ENCODE peak calls at places on chromosomes 3 and 15, in eight cellular contexts. D, M, L, S, R, V, O and F are unnamed samples. For H3K4me1 and H3K27me3, the result is how much of the 10 kb centered on the place peaks cover.

GRCh38 chr3:47283193-47283537 is 421 bp downstream of the KLHL18 start:
- DNase-seq in D (peak), M (peak), L (peak), S (no peak), R (no peak), V (peak), O (no peak), F (peak)

GRCh38 chr3:124950026-124950425 is 15.5 kb upstream of the MUC13 start:
- DNase-seq in D (no peak), M (no peak), L (no peak), S (no peak), R (no peak), V (no peak), O (no peak), F (no peak)

GRCh38 chr15:72502220-72502809 is 28.2 kb downstream of the ARIH1 start:
- DNase-seq in D (no peak), M (no peak), L (no peak), S (no peak), R (no peak), V (no peak), O (no peak), F (no peak)

GRCh38 chr3:183895296-183895695 is 10.6 kb upstream of the PARL start:
- DNase-seq in D (no peak), M (no peak), L (no peak), S (no peak), R (no peak), V (peak), O (peak), F (peak)

GRCh38 chr3:40230382-40230781 is 79.1 kb upstream of the EIF1B start:
- DNase-seq in D (no peak), M (no peak), L (no peak), S (no peak), R (no peak), V (no peak), O (no peak), F (no peak)

GRCh38 chr15:87863152-87863551 is 393.4 kb downstream of the NTRK3 start:
- DNase-seq in D (no peak), M (no peak), L (no peak), S (no peak), R (no peak), V (no peak), O (no peak), F (no peak)

GRCh38 chr3:174936590-174936989 is 77.5 kb downstream of the NAALADL2 start:
- DNase-seq in D (no peak), M (no peak), L (no peak), S (no peak), R (no peak), V (no peak), O (no peak), F (no peak)

GRCh38 chr3:87127286-87127685 is 99.8 kb upstream of the CHMP2B start:
- DNase-seq in D (no peak), M (no peak), L (no peak), S (no peak), R (no peak), V (no peak), O (no peak), F (no peak)

GRCh38 chr15:49723981-49724380 is 103.1 kb downstream of the DTWD1 start:
- DNase-seq in D (no peak), M (no peak), L (no peak), S (no peak), R (no peak), V (no peak), O (no peak), F (no peak)

GRCh38 chr3:113211370-113212154 is at the start of gene BOC:
- DNase-seq in D (peak), M (no peak), L (no peak), S (peak), R (no peak), V (peak), O (no peak), F (no peak)

GRCh38 chr15:89809093-89809786 is 5.4 kb downstream of the ANPEP start:
- DNase-seq in D (no peak), M (no peak), L (peak), S (no peak), R (no peak), V (peak), O (no peak), F (no peak)

GRCh38 chr3:133992951-133993595 is 36.7 kb downstream of the SLCO2A1 start:
- DNase-seq in D (peak), M (peak), L (no peak), S (no peak), R (no peak), V (no peak), O (no peak), F (no peak)

GRCh38 chr15:34730701-34731100 is 24.1 kb downstream of the GJD2 start:
- DNase-seq in D (no peak), M (no peak), L (no peak), S (no peak), R (no peak), V (no peak), O (no peak), F (no peak)

GRCh38 chr3:194275721-194276120 is 75.4 kb downstream of the CPN2 start:
- DNase-seq in D (peak), M (peak), L (no peak), S (no peak), R (no peak), V (no peak), O (no peak), F (peak)

GRCh38 chr3:156299569-156299968 is 179.2 kb downstream of the KCNAB1 start:
- DNase-seq in D (no peak), M (no peak), L (no peak), S (no peak), R (no peak), V (no peak), O (no peak), F (no peak)

GRCh38 chr3:129004639-129005295 is 3.7 kb downstream of the EFCC1 start:
- DNase-seq in D (no peak), M (no peak), L (no peak), S (no peak), R (no peak), V (no peak), O (no peak), F (no peak)

GRCh38 chr3:116445291-116445841 is at the start of gene LSAMP:
- DNase-seq in D (peak), M (no peak), L (no peak), S (peak), R (no peak), V (no peak), O (no peak), F (peak)

GRCh38 chr3:10193692-10194327 is 29.1 kb downstream of the IRAK2 start:
- DNase-seq in D (no peak), M (no peak), L (no peak), S (peak), R (no peak), V (no peak), O (no peak), F (peak)

GRCh38 chr3:10189557-10190374 is 25.0 kb downstream of the IRAK2 start:
- DNase-seq in D (peak), M (peak), L (peak), S (peak), R (peak), V (peak), O (no peak), F (peak)

GRCh38 chr3:10195692-10196091 is 31.0 kb downstream of the IRAK2 start:
- DNase-seq in D (no peak), M (no peak), L (no peak), S (no peak), R (no peak), V (no peak), O (no peak), F (peak)

GRCh38 chr3:10194328-10195071 is 29.8 kb downstream of the IRAK2 start:
- DNase-seq in D (no peak), M (no peak), L (no peak), S (no peak), R (no peak), V (no peak), O (peak), F (peak)

DNA sequence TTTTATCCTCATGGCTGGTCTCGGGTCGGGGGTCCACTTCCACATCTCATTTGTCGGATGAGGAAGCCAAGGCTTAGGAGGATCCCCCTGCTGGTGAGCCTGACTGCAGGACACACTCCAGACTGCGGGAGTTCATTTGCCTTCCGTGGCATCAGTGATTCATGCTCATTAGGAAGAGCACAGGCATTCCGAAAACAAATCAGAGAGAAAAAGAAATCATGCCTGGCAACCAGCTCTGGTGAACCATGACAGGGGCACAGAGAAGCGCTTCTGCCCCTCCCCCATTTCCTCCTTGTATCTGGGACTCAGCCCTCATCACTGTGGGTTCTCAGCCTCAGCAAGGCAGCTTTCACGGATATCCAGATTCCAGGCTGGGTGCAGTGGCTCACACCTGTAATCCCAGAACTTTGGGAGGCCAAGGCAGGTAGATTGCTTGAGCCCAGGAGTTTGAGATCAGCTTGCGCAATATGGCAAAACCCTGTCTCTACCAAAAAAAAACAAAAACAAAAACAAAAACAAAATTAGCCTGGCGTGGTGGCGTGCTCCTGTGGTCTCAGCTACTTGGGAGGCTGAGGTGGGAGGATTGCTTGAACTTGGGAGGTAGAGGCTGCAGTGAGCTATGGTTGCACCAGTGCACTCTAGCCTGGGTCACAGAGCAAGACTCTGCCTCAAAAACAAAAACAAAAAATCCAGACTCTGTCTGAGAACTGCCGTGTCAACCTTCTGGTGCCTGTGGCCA is 28.4 kb downstream of the IRAK2 start:
- DNase-seq in D (no peak), M (no peak), L (peak), S (no peak), R (no peak), V (peak), O (peak), F (peak)
- H3K4me1 ChIP-seq in D (half or more), M (half or more), L (half or more), S (under half), R (half or more), V (half or more), O (half or more), F (half or more)

GRCh38 chr15:69916169-69916785 is 181.4 kb downstream of the TLE3 start:
- DNase-seq in D (no peak), M (no peak), L (no peak), S (no peak), R (no peak), V (no peak), O (no peak), F (no peak)

GRCh38 chr15:69921626-69922624 is 175.8 kb downstream of the TLE3 start:
- DNase-seq in D (no peak), M (peak), L (no peak), S (no peak), R (no peak), V (no peak), O (no peak), F (no peak)

GRCh38 chr15:69920232-69920631 is 177.5 kb downstream of the TLE3 start:
- DNase-seq in D (no peak), M (no peak), L (no peak), S (no peak), R (no peak), V (no peak), O (no peak), F (no peak)

GRCh38 chr15:69924531-69924930 is 173.2 kb downstream of the TLE3 start:
- DNase-seq in D (no peak), M (no peak), L (no peak), S (no peak), R (no peak), V (no peak), O (no peak), F (no peak)

DNA sequence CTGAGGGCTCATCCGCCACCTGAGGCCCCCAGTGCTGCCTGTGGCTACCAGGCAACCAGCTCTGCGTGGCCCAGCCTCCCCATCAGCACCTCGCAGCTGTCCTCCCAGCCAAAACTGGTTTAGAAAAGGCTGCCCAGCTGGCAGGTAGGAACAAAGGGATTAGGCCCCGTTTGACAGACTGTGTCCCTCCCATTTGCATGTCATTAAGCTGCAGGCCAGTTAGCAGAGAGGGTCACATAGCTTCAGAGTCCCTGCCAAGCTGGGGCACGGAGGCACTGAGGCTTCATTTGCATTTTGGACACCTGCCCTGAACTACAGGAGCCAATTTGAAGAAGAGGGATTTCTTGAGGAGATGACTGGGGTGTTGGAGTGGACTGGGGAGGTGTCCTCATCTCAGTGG is 177.9 kb downstream of the TLE3 start:
- DNase-seq in D (no peak), M (no peak), L (no peak), S (no peak), R (no peak), V (no peak), O (no peak), F (no peak)
- H3K27me3 ChIP-seq in D (under half), M (under half), L (under half), S (under half), R (under half), V (under half), O (under half), F (under half)

DNA sequence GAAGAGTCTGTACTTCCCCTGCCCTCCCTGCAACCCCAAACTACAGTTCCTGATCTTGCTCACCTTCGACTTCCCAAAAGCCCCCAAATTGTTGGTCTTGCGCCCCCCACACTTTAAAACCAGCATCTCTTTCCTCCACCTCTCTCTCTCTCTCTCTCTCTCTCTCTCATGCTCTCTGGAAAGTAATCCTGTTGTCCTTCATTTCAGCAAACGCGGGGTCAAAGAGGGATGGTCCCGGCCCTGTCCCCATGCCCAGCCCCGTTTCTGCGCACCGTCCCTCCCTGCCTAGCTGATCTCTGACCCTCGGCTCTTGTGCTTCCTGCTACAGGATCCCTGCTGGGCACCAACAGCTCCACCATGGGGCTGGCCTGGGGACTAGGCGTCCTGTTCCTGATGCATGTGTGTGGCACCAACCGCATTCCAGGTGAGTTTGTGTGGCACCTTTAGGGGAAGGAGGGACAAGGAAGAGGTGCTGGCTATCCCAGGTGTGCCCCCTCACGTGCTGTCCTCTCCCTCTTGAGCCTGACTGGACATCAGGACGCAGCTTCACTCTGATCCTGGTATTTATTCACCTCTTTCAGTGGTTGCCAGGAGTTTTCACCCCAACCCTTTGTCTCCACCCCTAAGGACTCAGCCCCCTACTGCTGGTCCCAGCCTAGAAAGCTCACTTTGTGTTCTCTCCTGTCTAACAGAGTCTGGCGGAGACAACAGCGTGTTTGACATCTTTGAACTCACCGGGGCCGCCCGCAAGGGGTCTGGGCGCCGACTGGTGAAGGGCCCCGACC is 814 bp downstream of the THBS1 start:
- DNase-seq in D (peak), M (no peak), L (peak), S (peak), R (peak), V (peak), O (no peak), F (no peak)
- TF ChIP-seq POLR2A in D (no peak), M (no peak), L (no peak), S (no peak), R (no peak), V (no peak), O (no peak), F (no peak)

GRCh38 chr15:77060560-77060959 is 10.3 kb downstream of the TSPAN3 start:
- DNase-seq in D (no peak), M (no peak), L (no peak), S (no peak), R (no peak), V (no peak), O (no peak), F (no peak)
- H3K4me1 ChIP-seq in D (half or more), M (under half), L (under half), S (under half), R (under half), V (half or more), O (under half), F (under half)

DNA sequence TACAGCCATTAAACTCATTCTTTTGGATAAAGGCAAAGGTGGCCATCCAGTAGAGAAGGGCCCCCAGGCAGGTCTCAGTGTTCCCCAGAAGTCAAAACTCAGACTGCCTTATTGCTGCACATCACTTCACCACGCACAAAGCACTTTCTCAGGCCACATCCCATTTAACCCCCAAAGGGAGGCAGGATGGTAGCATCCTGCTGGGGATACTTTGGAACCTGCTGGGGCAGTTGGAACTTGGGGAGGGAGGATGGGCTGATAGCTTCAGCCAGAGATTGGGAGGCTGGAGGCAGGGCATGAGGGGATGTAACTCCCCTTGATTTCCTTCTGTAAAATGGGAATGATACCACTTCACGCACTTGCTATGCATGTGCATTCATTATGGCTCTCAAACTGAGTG is 5.0 kb downstream of the ITPKA start:
- DNase-seq in D (no peak), M (no peak), L (no peak), S (no peak), R (no peak), V (no peak), O (no peak), F (no peak)
- H3K27me3 ChIP-seq in D (half or more), M (half or more), L (under half), S (under half), R (half or more), V (under half), O (under half), F (under half)